ENCODE peak calls at places on chromosomes 3 and 15, in eight cellular contexts. I is PC-3, H is mammary epithelial cell, Z is osteocyte, A is fibroblast of lung, L is choroid plexus epithelial cell, S is B cell, P is psoas muscle. R is an unnamed sample.

GRCh38 chr15:36954486-36954885 is 145.9 kb downstream of the MEIS2 start:
- DNase-seq in I (peak), H (peak), Z (no peak), A (no peak), L (peak), S (no peak), P (no peak), R (no peak)

GRCh38 chr3:72892081-72892763 is 4.4 kb downstream of the GXYLT2 start:
- DNase-seq in I (peak), H (peak), Z (no peak), A (peak), L (peak), S (no peak), P (no peak), R (no peak)

GRCh38 chr3:197508511-197508910 is 47.3 kb downstream of the BDH1 start:
- DNase-seq in I (no peak), H (no peak), Z (no peak), A (no peak), L (no peak), S (no peak), P (no peak), R (no peak)

GRCh38 chr3:40847571-40847992 is 322.8 kb downstream of the ZNF621 start:
- DNase-seq in I (peak), H (peak), Z (peak), A (no peak), L (peak), S (no peak), P (no peak), R (no peak)

GRCh38 chr3:62665627-62666433 is 209.4 kb downstream of the CADPS start:
- DNase-seq in I (peak), H (peak), Z (no peak), A (peak), L (peak), S (peak), P (peak), R (peak)

GRCh38 chr3:130340766-130341165 is 4.7 kb upstream of the COL6A5 start:
- DNase-seq in I (no peak), H (no peak), Z (no peak), A (peak), L (peak), S (no peak), P (no peak), R (no peak)

GRCh38 chr15:79969175-79969574 is 1.8 kb downstream of the BCL2A1 start:
- DNase-seq in I (no peak), H (no peak), Z (no peak), A (no peak), L (no peak), S (no peak), P (no peak), R (no peak)

GRCh38 chr15:62390793-62391543 is 225.9 kb upstream of the C2CD4B start:
- DNase-seq in I (peak), H (peak), Z (no peak), A (peak), L (peak), S (no peak), P (peak), R (peak)

GRCh38 chr3:135125171-135125801 is 330.2 kb downstream of the EPHB1 start:
- DNase-seq in I (peak), H (peak), Z (no peak), A (peak), L (peak), S (no peak), P (no peak), R (no peak)

GRCh38 chr15:57993409-57993808 is 72.1 kb downstream of the ALDH1A2 start:
- DNase-seq in I (no peak), H (no peak), Z (no peak), A (no peak), L (no peak), S (no peak), P (no peak), R (no peak)

GRCh38 chr3:48088056-48088748 is 72.0 kb upstream of the MAP4 start:
- DNase-seq in I (no peak), H (no peak), Z (no peak), A (no peak), L (no peak), S (no peak), P (no peak), R (no peak)

GRCh38 chr3:69855436-69856162 is 116.3 kb downstream of the MITF start:
- DNase-seq in I (peak), H (peak), Z (no peak), A (peak), L (peak), S (no peak), P (no peak), R (no peak)

GRCh38 chr3:37542772-37543449 is 318.8 kb upstream of the CTDSPL start:
- DNase-seq in I (peak), H (no peak), Z (no peak), A (no peak), L (no peak), S (no peak), P (no peak), R (no peak)

DNA sequence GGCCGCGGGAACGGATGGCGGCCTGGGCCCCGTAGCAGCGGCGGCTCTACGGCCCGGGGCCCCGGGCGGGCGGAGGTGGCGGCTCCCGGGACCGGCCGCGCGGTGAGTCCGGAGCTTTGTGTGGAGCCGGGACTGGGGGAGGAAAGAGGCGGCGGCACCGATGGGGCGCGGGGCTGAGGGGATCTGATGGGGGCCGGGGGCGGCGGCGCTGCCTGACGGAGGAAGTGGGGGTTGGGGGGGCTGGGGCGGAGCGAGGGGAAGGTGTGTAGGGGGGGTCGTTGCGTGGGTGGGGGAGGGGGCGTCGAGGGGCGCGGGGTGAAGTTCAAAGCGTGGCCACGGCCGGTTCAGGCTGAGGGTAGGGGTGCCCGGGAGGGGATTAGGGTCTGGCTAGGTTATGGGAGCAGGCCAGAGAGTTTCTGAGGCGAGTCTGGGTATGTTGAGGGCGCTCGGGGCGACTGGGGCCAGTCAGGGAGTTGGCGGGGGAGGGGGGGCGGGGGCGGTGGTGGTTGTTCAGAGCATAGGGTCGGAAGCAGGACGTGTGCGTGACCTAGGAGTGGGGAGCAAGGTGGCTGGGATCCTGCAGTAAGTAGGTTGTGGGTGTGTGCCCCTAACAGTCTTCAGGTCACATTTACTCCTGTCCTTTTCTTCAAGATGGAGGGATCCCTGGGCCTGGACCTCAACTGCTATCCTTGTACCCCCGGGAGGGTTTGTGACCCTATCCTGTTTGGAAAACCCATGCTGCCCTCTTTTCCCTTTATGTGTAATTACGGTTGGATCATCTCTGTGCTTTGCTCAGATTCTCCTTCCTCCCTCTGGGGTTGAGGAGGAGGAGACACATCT is 579 bp downstream of the ZNF609 start:
- DNase-seq in I (peak), H (peak), Z (no peak), A (peak), L (peak), S (no peak), P (no peak), R (peak)
- TF ChIP-seq CTCF in I (no peak), H (no peak), Z (no peak), A (peak), L (peak), S (no peak), P (no peak), R (no peak)

DNA sequence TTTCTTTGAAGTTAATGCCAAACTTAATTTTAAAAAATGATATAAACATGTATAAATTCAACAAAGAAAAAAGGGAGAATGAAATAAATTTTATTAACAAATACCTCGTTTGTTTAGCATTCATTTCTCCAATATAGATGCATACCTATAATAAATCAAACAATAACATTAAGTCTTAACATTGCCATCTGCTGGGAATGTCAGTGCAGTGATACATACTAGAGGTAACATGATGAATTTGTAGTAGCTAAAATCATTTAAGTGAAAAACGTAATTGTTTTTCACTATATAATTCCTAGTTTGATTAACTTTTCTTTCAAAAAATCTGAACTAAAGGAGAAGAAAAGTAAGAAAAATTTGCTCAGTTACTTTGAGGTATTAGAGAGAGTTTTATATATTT is 340.2 kb upstream of the CBLB start:
- DNase-seq in I (peak), H (peak), Z (no peak), A (peak), L (peak), S (no peak), P (no peak), R (no peak)
- TF ChIP-seq CTCF in I (peak), H (peak), Z (peak), A (peak), L (peak), S (no peak), P (peak), R (peak)

DNA sequence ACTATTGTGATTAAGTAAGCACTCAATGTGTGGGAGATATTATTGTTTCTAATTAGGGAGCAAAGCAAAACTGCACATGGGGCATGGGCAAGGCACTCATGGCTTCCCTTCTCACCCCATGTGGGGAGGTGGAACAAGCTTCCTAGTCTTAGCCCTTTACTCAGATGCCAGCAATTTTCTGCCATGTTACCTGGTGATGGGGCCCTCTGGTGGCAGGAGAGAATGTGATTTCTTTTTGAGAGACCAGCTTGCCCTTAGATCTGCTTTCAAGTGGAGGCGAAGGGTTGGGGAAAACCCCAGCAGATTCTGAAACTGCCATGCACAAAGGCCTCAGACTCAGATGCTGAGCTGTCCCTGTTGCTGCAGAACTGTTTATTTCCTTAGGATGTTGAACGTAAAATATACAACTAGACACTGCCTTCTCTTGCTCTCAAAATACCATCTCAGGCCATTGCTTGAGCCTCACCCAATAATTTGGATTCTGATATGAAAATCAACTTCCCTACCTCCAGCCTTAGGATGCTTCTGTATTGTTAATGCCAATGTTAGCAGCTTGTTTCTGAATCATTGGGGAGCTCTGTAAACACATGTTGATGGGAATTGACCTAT is 130.2 kb upstream of the TPRG1 start:
- DNase-seq in I (peak), H (peak), Z (no peak), A (peak), L (peak), S (peak), P (no peak), R (peak)
- TF ChIP-seq CTCF in I (peak), H (peak), Z (peak), A (peak), L (peak), S (peak), P (peak), R (peak)

GRCh38 chr15:50797926-50798325 is 32.4 kb upstream of the SPPL2A start:
- DNase-seq in I (peak), H (peak), Z (no peak), A (no peak), L (no peak), S (no peak), P (no peak), R (no peak)

GRCh38 chr15:50800715-50801114 is 35.2 kb upstream of the SPPL2A start:
- DNase-seq in I (no peak), H (no peak), Z (no peak), A (no peak), L (no peak), S (no peak), P (no peak), R (no peak)

GRCh38 chr15:50798684-50799083 is 33.2 kb upstream of the SPPL2A start:
- DNase-seq in I (peak), H (peak), Z (no peak), A (peak), L (no peak), S (no peak), P (peak), R (peak)

GRCh38 chr15:50808728-50809127 is 43.2 kb upstream of the SPPL2A start:
- DNase-seq in I (no peak), H (no peak), Z (no peak), A (no peak), L (no peak), S (no peak), P (no peak), R (no peak)

GRCh38 chr15:50803479-50803878 is 38.0 kb upstream of the SPPL2A start:
- DNase-seq in I (no peak), H (no peak), Z (no peak), A (no peak), L (no peak), S (no peak), P (no peak), R (no peak)
- TF ChIP-seq CTCF in I (no peak), H (no peak), Z (no peak), A (no peak), L (no peak), S (no peak), P (no peak), R (no peak)

DNA sequence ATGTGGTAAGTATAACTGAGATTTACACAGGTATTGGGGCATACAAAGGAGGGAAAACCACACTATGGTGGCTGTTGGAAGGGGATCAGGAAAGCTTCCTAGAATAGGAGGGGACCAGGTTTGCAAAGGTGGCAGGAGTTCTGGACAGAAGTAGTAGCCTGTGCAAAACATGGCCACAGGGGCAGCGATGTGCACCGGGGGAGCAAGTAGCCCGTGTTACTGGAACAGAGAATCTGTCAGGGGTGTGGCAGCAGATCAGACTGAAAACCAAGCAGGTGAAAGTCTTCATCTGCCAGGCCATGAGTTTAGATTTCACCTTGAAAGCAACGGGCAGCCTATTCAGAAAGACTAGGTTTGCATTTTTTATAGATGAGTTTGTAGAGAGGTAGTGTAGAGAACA is 182.3 kb upstream of the LPP start:
- DNase-seq in I (no peak), H (no peak), Z (no peak), A (no peak), L (no peak), S (no peak), P (no peak), R (no peak)
- TF ChIP-seq CTCF in I (no peak), H (no peak), Z (no peak), A (no peak), L (peak), S (no peak), P (no peak), R (no peak)

DNA sequence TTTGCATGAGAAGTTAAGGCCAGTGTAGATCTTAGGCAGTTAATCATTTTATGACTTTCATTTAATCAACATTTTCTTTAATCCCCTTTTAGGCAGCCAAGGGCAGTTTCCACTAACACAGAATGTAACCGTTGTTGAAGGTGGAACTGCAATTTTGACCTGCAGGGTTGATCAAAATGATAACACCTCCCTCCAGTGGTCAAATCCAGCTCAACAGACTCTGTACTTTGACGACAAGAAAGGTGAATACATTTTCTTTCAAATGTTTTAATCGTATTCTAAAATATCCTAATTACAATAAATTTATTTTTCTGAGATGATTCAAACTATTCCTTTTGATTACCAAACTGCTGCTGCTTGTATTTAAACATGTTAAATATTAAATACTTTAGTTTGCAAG is 843.2 kb downstream of the CADM2 start:
- DNase-seq in I (peak), H (peak), Z (no peak), A (peak), L (peak), S (no peak), P (no peak), R (no peak)
- TF ChIP-seq CTCF in I (peak), H (peak), Z (peak), A (peak), L (peak), S (no peak), P (peak), R (no peak)

DNA sequence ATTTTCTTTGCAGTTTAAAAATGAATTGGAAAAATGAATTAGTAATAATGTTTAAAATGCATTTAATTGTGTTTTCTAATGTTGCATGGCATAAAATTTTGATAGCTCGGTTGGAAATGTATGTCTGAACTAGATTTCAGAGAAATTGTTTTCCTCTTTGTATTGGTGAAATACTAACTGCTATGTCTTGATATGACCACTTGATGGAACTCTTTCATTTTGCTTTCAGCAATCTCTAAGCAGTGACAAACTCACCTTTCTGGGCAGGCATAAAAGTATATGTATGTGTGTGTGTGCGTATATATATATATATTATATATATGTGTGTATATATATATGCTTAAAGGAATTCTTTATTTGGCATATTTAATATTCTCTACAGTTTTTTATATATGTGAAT is 239.3 kb upstream of the ZNF717 start:
- DNase-seq in I (peak), H (peak), Z (no peak), A (peak), L (peak), S (no peak), P (no peak), R (no peak)
- TF ChIP-seq CTCF in I (peak), H (peak), Z (peak), A (peak), L (peak), S (no peak), P (no peak), R (no peak)

GRCh38 chr3:27535809-27536392 is 51.7 kb upstream of the SLC4A7 start:
- DNase-seq in I (peak), H (peak), Z (no peak), A (no peak), L (no peak), S (no peak), P (no peak), R (no peak)

GRCh38 chr3:27536451-27536850 is 52.3 kb upstream of the SLC4A7 start:
- DNase-seq in I (no peak), H (no peak), Z (no peak), A (no peak), L (no peak), S (no peak), P (no peak), R (no peak)

GRCh38 chr3:27532931-27533607 is 48.9 kb upstream of the SLC4A7 start:
- DNase-seq in I (no peak), H (peak), Z (no peak), A (peak), L (peak), S (no peak), P (no peak), R (no peak)

GRCh38 chr3:27532426-27532825 is 48.2 kb upstream of the SLC4A7 start:
- DNase-seq in I (no peak), H (no peak), Z (no peak), A (no peak), L (no peak), S (no peak), P (no peak), R (no peak)

GRCh38 chr3:27533718-27534578 is 49.8 kb upstream of the SLC4A7 start:
- DNase-seq in I (peak), H (peak), Z (peak), A (peak), L (peak), S (no peak), P (peak), R (peak)
- TF ChIP-seq CTCF in I (peak), H (peak), Z (peak), A (peak), L (peak), S (no peak), P (no peak), R (peak)

DNA sequence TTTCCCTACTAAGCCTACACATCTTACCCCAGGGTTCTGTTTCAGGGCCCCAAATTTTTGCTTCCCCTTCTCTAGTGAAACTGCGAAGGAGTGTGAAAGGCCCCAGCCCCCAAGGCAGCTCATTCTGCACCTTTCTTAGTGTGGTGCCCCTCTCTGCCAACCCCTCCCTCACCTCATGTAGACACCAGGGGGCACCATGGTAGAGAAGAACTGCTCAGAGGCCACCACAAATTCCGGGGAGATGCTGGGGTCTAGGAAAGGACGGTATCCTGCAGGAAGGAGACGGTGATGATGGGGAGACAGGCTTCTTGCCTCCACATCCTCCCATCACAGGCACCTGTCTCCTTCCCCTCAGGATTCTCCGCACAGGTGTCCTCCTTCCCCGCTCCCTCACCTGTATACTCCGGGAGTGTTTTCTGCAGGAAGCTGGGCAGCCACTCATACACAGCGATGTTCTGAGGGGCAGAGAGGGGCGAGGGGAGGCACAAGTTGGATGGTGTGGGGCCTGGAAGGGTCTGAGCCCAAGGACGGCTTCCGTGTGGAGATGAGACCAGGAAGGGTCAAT is 3.6 kb downstream of the DUOX2 start:
- DNase-seq in I (no peak), H (no peak), Z (no peak), A (no peak), L (no peak), S (no peak), P (no peak), R (no peak)
- TF ChIP-seq CTCF in I (peak), H (no peak), Z (no peak), A (no peak), L (no peak), S (no peak), P (no peak), R (no peak)

DNA sequence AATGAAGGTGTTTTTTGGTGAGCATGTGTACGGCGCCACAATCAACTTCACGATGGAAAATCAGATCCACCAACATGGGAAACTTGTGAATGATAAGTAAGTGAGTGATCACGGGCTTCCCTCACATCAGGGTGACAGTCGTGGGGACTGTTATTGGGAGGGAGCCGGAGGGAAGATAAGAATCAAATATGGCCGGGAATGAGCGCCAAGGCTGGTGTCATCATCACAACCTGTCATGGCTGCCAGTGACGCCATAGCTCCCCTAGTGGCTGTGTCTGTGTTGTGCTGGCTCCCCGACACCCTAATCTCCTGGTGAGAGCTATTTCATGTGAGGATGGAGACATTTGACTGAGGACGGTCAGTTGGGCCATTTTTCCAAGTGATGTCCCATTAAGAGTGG is 168.5 kb downstream of the SV2B start:
- DNase-seq in I (no peak), H (no peak), Z (no peak), A (no peak), L (no peak), S (no peak), P (no peak), R (no peak)
- TF ChIP-seq CTCF in I (peak), H (peak), Z (no peak), A (peak), L (peak), S (no peak), P (no peak), R (no peak)